ENCODE peak calls at places on chromosomes 2 and 18, in nine cellular contexts. U, K, H, O, J, P, S, R and N are unnamed samples.

GRCh38 chr18:9771261-9771976 is 63.3 kb downstream of the RAB31 start:
- DNase-seq in P (peak; percentile 53), J (peak; percentile 56), H (peak; percentile 57), S (peak; percentile 87), K (peak; percentile 62), R (peak; percentile 76), U (peak; percentile 89), O (peak; percentile 86), N (peak; percentile 92)

GRCh38 chr2:226066391-226066790 is 666.9 kb downstream of the NYAP2 start:
- DNase-seq in K (no peak), O (no peak), H (no peak), P (no peak), R (no peak), U (no peak), S (no peak), J (no peak), N (no peak)

GRCh38 chr2:2834105-2834504 is 503.0 kb upstream of the MYT1L start:
- DNase-seq in O (no peak), K (no peak), S (no peak), R (no peak), U (no peak), P (no peak), H (no peak), J (no peak), N (no peak)

GRCh38 chr2:236934166-236934565 is 151.5 kb upstream of the COPS8 start:
- DNase-seq in O (no peak), S (peak; percentile 8), H (no peak), U (no peak), K (no peak), J (no peak), P (no peak), R (no peak), N (no peak)

GRCh38 chr2:25279091-25279651 is 62.6 kb downstream of the DNMT3A start:
- DNase-seq in S (peak; percentile 63), H (no peak), U (no peak), O (no peak), R (no peak), P (no peak), J (no peak), K (peak; percentile 36), N (peak; percentile 83)

GRCh38 chr18:69659142-69659651 is 258.5 kb downstream of the DOK6 start:
- DNase-seq in J (no peak), O (peak; percentile 26), R (no peak), P (peak; percentile 73), K (no peak), S (no peak), H (no peak), U (no peak), N (no peak)

GRCh38 chr2:230932556-230933511 is 7.8 kb upstream of the GPR55 start:
- DNase-seq in S (no peak), J (no peak), P (no peak), O (no peak), U (peak; percentile 54), R (no peak), H (peak; percentile 28), K (no peak), N (peak; percentile 88)

GRCh38 chr2:33321236-33321731 is 155.2 kb upstream of the RASGRP3 start:
- DNase-seq in R (peak; percentile 45), J (no peak), U (no peak), S (no peak), P (no peak), H (peak; percentile 77), O (no peak), K (peak; percentile 83), N (no peak)

GRCh38 chr2:207143474-207144190 is 22.1 kb downstream of the KLF7 start:
- DNase-seq in R (no peak), O (no peak), P (no peak), J (no peak), S (peak; percentile 52), U (peak; percentile 34), H (no peak), K (peak; percentile 79), N (peak; percentile 92)

GRCh38 chr2:67453365-67453764 is 56.2 kb downstream of the ETAA1 start:
- DNase-seq in K (peak; percentile 69), R (peak; percentile 84), O (no peak), J (no peak), H (peak; percentile 70), U (no peak), S (no peak), P (no peak), N (no peak)

GRCh38 chr18:21740474-21740723 is 193 bp upstream of the MIB1 start:
- DNase-seq in R (peak; percentile 97), H (peak; percentile 94), U (peak; percentile 97), P (peak; percentile 92), O (no peak), K (peak; percentile 93), J (no peak), S (peak; percentile 99), N (no peak)

GRCh38 chr2:68936889-68937288 is 15.8 kb downstream of the GKN2 start:
- DNase-seq in U (no peak), O (no peak), K (peak; percentile 42), J (no peak), R (peak; percentile 15), S (no peak), P (no peak), H (peak; percentile 39), N (no peak)

GRCh38 chr2:137252934-137253333 is 487.6 kb downstream of the THSD7B start:
- DNase-seq in P (no peak), S (no peak), H (no peak), R (peak; percentile 81), J (no peak), O (no peak), U (no peak), K (peak; percentile 72), N (no peak)

GRCh38 chr2:177894546-177894945 is 178.0 kb downstream of the PDE11A start:
- DNase-seq in O (no peak), U (no peak), S (no peak), P (no peak), J (no peak), H (no peak), R (no peak), K (peak; percentile 56), N (no peak)

DNA sequence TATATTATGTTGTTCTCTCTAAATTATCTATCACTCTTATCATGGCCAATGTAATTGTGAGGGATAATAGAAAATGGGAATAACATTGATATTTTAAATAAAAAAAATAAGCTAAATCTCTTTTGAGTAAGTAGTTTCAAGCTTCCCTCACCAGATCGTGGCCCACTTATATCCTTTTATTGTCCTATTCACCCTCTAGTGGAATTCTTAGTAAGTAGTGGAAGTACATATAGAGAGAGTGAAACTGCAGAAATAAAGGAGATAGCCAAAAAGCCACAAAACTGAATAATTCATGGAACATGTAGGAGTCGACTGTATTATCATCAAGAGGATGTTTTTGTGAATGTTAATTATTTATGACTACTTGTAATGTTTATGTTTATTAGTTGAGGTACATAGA is 66.1 kb upstream of the DTNA start:
- DNase-seq in J (no peak), O (peak; percentile 12), R (no peak), H (peak; percentile 12), S (no peak), P (no peak), U (no peak), K (peak; percentile 22), N (no peak)
- H3K9ac ChIP-seq in J (no peak overlapping the region), O (no peak overlapping the region), R (no peak overlapping the region), H (no peak overlapping the region), S (no peak overlapping the region), P (no peak overlapping the region), U (no peak overlapping the region), K (no peak overlapping the region), N (no peak overlapping the region)

GRCh38 chr18:80246656-80247402 is 485 bp downstream of the PARD6G start:
- DNase-seq in O (peak; percentile 79), P (no peak), J (no peak), S (no peak), U (peak; percentile 50), R (peak; percentile 6), H (no peak), K (peak; percentile 26), N (peak; percentile 85)
- H3K9ac ChIP-seq in O (peak overlapping the region; percentile 81), P (peak overlapping the region; percentile 75), J (peak overlapping the region; percentile 72), S (no peak overlapping the region), U (no peak overlapping the region), R (peak overlapping the region; percentile 63), H (peak overlapping the region; percentile 90), K (peak overlapping the region; percentile 37), N (peak overlapping the region; percentile 40)

GRCh38 chr18:50727721-50728470 is 91.9 kb downstream of the MRO start:
- DNase-seq in K (no peak), R (no peak), S (no peak), U (no peak), P (no peak), J (no peak), O (peak; percentile 50), H (no peak), N (no peak)
- H3K9ac ChIP-seq in K (no peak overlapping the region), R (no peak overlapping the region), S (no peak overlapping the region), U (no peak overlapping the region), P (no peak overlapping the region), J (no peak overlapping the region), O (no peak overlapping the region), H (no peak overlapping the region), N (no peak overlapping the region)

DNA sequence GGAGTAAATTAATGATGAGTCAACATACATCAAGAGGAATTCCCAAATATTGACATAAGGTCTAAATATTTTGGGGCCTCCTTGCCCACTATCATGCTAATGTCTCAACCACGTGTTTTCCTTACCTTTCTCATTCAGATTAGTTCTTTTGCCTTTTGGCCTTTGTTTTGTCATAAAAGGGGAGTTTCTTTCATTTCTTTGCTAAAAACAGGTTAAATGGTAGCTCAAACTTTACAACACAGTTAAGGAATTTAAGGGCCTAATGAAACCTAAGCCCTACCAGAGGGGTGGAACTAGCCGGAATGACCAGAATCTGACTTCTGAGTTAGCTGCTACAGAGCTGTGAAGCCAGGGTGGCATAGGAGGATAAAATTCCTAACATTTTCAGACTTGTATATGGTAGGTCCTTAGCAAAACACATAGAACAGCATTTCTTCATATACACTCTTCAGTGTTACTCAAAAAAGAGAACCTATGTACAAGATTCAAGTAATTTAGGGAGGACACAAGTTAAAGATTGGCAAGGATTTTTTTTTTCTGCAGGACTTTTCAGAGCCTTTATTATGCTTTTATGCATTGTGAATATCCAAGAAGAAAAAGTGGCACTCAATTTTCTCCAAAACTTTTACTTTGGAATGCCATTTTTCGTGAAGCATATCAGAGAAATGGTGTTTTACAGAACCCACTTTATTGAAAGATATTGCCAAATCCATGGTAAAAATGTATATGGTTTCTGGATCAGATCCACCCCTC is 633.1 kb downstream of the ARHGAP15 start:
- DNase-seq in P (no peak), S (no peak), O (no peak), K (no peak), H (peak; percentile 11), U (peak; percentile 51), R (peak; percentile 48), J (no peak), N (no peak)
- H3K9ac ChIP-seq in P (no peak overlapping the region), S (no peak overlapping the region), O (no peak overlapping the region), K (no peak overlapping the region), H (no peak overlapping the region), U (no peak overlapping the region), R (no peak overlapping the region), J (no peak overlapping the region), N (no peak overlapping the region)